ENCODE peak calls at places on chromosomes 3 and 15, in four cellular contexts. K is WTC11, A is K562, T is HepG2. B is an unnamed sample.

GRCh38 chr3:126293370-126294082 is 63.7 kb downstream of the KLF15 start:
- DNase-seq in K (no peak), A (no peak), T (peak), B (no peak)

GRCh38 chr15:44716983-44717602 is 5.8 kb downstream of the B2M start:
- DNase-seq in K (no peak), A (no peak), T (no peak), B (no peak)

GRCh38 chr3:35537265-35537664 is 102.1 kb upstream of the ARPP21 start:
- DNase-seq in K (no peak), A (no peak), T (no peak), B (peak)

GRCh38 chr3:27533718-27534578 is 49.8 kb upstream of the SLC4A7 start:
- DNase-seq in K (peak), A (no peak), T (peak), B (peak)

GRCh38 chr3:71504250-71505036 is 79.1 kb downstream of the FOXP1 start:
- DNase-seq in K (no peak), A (peak), T (no peak), B (peak)

GRCh38 chr3:36714343-36714742 is 50.0 kb downstream of the DCLK3 start:
- DNase-seq in K (no peak), A (no peak), T (no peak), B (no peak)

GRCh38 chr15:100572362-100572983 is 29.5 kb downstream of the LINS1 start:
- DNase-seq in K (no peak), A (no peak), T (no peak), B (no peak)

GRCh38 chr3:178117641-178118040 is 418.6 kb upstream of the KCNMB2 start:
- DNase-seq in K (no peak), A (no peak), T (no peak), B (no peak)

GRCh38 chr3:89699771-89700170 is 592.4 kb downstream of the EPHA3 start:
- DNase-seq in K (no peak), A (no peak), T (no peak), B (no peak)

GRCh38 chr3:168581718-168582332 is 486.1 kb upstream of the GOLIM4 start:
- DNase-seq in K (no peak), A (no peak), T (no peak), B (no peak)

GRCh38 chr3:81302045-81302444 is 459.4 kb downstream of the GBE1 start:
- DNase-seq in K (peak), A (peak), T (peak), B (peak)

GRCh38 chr3:49238274-49239127 is 38.5 kb downstream of the C3orf62 start:
- DNase-seq in K (no peak), A (peak), T (peak), B (no peak)

GRCh38 chr3:110123929-110124328 is 786.6 kb upstream of the DPPA4 start:
- DNase-seq in K (no peak), A (no peak), T (no peak), B (no peak)

GRCh38 chr15:38174691-38175090 is 77.9 kb upstream of the SPRED1 start:
- DNase-seq in K (no peak), A (no peak), T (no peak), B (no peak)

GRCh38 chr3:100761211-100761921 is 52.1 kb downstream of the TFG start:
- DNase-seq in K (peak), A (peak), T (peak), B (no peak)

GRCh38 chr15:43877371-43877770 is 50.6 kb downstream of the WDR76 start:
- DNase-seq in K (no peak), A (no peak), T (peak), B (no peak)

GRCh38 chr3:38834110-38834509 is 18.1 kb upstream of the SCN10A start:
- DNase-seq in K (peak), A (peak), T (peak), B (peak)

GRCh38 chr3:5022187-5022965 is 43.1 kb downstream of the BHLHE40 start:
- DNase-seq in K (no peak), A (no peak), T (peak), B (no peak)

GRCh38 chr3:101833446-101833974 is 15.8 kb upstream of the NFKBIZ start:
- DNase-seq in K (no peak), A (no peak), T (no peak), B (no peak)

GRCh38 chr3:69079269-69080159 is 651 bp downstream of the UBA3 start:
- DNase-seq in K (peak), A (peak), T (peak), B (no peak)

GRCh38 chr3:139325551-139325950 is 18.3 kb upstream of the MRPS22 start:
- DNase-seq in K (no peak), A (no peak), T (no peak), B (no peak)

GRCh38 chr3:150238043-150238802 is 169.9 kb upstream of the TSC22D2 start:
- DNase-seq in K (no peak), A (no peak), T (no peak), B (no peak)

GRCh38 chr3:55169608-55170010 is 241.8 kb upstream of the LRTM1 start:
- DNase-seq in K (no peak), A (no peak), T (no peak), B (peak)

GRCh38 chr3:168049366-168049974 is 46.3 kb downstream of the GOLIM4 start:
- DNase-seq in K (no peak), A (no peak), T (no peak), B (no peak)

GRCh38 chr3:55042591-55042990 is 114.7 kb upstream of the LRTM1 start:
- DNase-seq in K (no peak), A (no peak), T (no peak), B (no peak)

GRCh38 chr15:67495585-67495984 is 25.3 kb upstream of the C15orf61 start:
- DNase-seq in K (no peak), A (no peak), T (no peak), B (no peak)

GRCh38 chr3:151599103-151599672 is 134.5 kb upstream of the AADACL2 start:
- DNase-seq in K (peak), A (peak), T (no peak), B (no peak)

GRCh38 chr3:58742239-58742638 is 75.7 kb upstream of the FAM3D start:
- DNase-seq in K (no peak), A (no peak), T (no peak), B (no peak)

GRCh38 chr3:157077565-157077991 is 82.4 kb downstream of the CCNL1 start:
- DNase-seq in K (no peak), A (no peak), T (peak), B (peak)

GRCh38 chr3:169659096-169659521 is 4.4 kb downstream of the MECOM start:
- DNase-seq in K (peak), A (no peak), T (no peak), B (no peak)

GRCh38 chr3:109718822-109719221 is 381.5 kb upstream of the DPPA4 start:
- DNase-seq in K (no peak), A (no peak), T (no peak), B (no peak)

GRCh38 chr15:67358812-67359211 is 104.2 kb downstream of the IQCH start:
- DNase-seq in K (no peak), A (no peak), T (peak), B (no peak)

GRCh38 chr3:193016437-193016887 is 98.8 kb upstream of the MB21D2 start:
- DNase-seq in K (peak), A (no peak), T (no peak), B (no peak)

GRCh38 chr3:156750191-156750873 is 75.8 kb upstream of the LEKR1 start:
- DNase-seq in K (peak), A (no peak), T (no peak), B (no peak)

GRCh38 chr3:186417791-186418190 is 55.8 kb upstream of the DGKG start:
- DNase-seq in K (no peak), A (no peak), T (no peak), B (peak)

GRCh38 chr3:115989927-115990326 is 366.6 kb downstream of the GAP43 start:
- DNase-seq in K (no peak), A (no peak), T (no peak), B (no peak)

GRCh38 chr3:170331143-170331542 is 26.4 kb upstream of the SKIL start:
- DNase-seq in K (no peak), A (no peak), T (peak), B (no peak)

GRCh38 chr3:23938657-23939056 is 6.4 kb upstream of the NR1D2 start:
- DNase-seq in K (no peak), A (no peak), T (no peak), B (no peak)

GRCh38 chr3:166955549-166955948 is 424.5 kb downstream of the ZBBX start:
- DNase-seq in K (no peak), A (no peak), T (no peak), B (no peak)

GRCh38 chr3:30894521-30895289 is at the start of gene GADL1:
- DNase-seq in K (peak), A (peak), T (no peak), B (peak)
- TF ChIP-seq HMGXB4 in K (no peak), A (no peak), T (no peak), B (no peak)

DNA sequence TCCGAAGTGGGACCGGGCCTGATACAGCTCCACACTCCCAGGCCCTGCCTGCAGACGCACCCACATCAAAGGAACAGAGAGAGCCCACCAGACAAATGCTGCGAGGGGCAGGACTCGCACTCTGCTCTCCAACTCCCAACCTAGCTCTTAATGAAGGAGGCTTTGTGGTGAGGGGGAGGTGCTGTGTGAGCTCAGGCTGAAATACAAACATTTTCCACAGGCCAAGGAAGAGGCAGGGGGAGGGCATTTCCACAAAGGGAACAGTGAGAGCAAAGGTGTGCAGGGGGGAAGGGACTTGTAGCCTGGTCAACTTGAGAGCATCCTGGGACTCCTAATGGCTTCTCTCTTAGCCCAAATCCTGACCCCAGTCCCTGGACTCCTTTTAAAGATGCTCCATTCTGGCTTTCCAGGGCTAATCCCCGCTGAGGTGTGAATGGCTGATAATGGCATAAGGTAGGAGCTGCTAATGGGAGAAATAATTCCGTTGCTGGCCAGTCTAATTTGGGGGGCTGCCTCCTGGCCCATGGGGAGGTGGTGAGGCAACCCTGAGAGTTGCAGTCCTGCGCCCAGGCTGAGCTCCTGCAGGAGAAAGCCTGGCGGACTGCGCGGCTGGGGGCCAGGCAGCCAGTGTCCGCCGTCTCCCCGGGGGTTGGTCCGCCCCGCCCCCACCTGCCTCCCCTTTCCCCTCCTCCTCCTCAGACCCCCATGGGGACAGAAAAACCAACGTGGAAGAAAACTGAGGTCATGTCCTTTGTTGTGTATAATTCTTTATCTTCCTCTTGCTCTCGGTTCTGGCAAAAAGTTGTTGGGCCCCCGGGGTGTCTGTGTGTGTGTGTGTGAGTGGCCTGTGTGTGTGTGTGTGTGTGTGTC is 9.5 kb downstream of the LINGO1 start:
- DNase-seq in K (peak), A (peak), T (peak), B (no peak)
- TF ChIP-seq MAX in K (no peak), A (no peak), T (no peak), B (no peak)

GRCh38 chr3:122776675-122777074 is 17.0 kb downstream of the HSPBAP1 start:
- DNase-seq in K (no peak), A (no peak), T (no peak), B (no peak)

GRCh38 chr3:122773856-122774535 is 19.6 kb downstream of the HSPBAP1 start:
- DNase-seq in K (no peak), A (no peak), T (no peak), B (no peak)

GRCh38 chr3:122777077-122777476 is 16.6 kb downstream of the HSPBAP1 start:
- DNase-seq in K (no peak), A (no peak), T (no peak), B (no peak)

GRCh38 chr3:122774564-122774963 is 19.1 kb downstream of the HSPBAP1 start:
- DNase-seq in K (no peak), A (no peak), T (no peak), B (no peak)

GRCh38 chr3:122772827-122773226 is 20.8 kb downstream of the HSPBAP1 start:
- DNase-seq in K (no peak), A (no peak), T (no peak), B (no peak)
- TF ChIP-seq HMGXB4 in K (no peak), A (no peak), T (no peak), B (no peak)

DNA sequence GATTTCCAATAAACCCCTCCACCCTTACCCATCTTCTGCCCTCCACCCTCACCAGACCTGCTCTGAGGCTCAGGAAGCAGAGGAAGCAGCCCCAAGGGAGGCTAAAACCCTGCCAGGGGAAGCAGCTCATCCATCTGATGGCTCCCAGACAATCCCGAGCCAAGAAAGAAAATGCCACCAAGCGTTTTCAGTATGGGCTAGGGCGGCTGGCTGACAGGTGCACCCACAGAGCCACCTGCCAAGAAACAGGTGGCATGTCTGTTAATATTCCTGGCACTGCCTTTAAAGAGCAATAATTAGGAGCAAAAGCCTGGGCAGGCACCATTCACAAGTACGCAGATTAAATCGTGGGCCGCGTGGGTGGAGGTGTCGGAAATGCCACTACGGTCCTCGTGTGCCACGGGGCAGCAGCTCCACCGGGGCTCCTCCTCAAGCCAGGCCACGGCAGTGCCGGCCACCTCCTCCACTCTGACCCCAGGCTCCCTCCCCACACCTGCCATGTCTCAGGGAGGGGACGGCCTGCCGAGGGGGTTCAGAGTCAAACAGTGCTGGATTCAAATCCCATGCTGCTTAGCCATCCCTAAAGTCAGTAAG is 23.9 kb upstream of the GRIP2 start:
- DNase-seq in K (no peak), A (no peak), T (no peak), B (no peak)
- TF ChIP-seq MAX in K (no peak), A (no peak), T (no peak), B (no peak)

GRCh38 chr15:29593629-29594028 is 228.6 kb downstream of the TJP1 start:
- DNase-seq in K (no peak), A (no peak), T (no peak), B (no peak)

GRCh38 chr15:29601811-29602210 is 220.5 kb downstream of the TJP1 start:
- DNase-seq in K (no peak), A (no peak), T (no peak), B (no peak)

GRCh38 chr15:29600262-29600661 is 222.0 kb downstream of the TJP1 start:
- DNase-seq in K (no peak), A (no peak), T (no peak), B (no peak)

GRCh38 chr15:29593086-29593485 is 229.2 kb downstream of the TJP1 start:
- DNase-seq in K (no peak), A (no peak), T (no peak), B (no peak)

DNA sequence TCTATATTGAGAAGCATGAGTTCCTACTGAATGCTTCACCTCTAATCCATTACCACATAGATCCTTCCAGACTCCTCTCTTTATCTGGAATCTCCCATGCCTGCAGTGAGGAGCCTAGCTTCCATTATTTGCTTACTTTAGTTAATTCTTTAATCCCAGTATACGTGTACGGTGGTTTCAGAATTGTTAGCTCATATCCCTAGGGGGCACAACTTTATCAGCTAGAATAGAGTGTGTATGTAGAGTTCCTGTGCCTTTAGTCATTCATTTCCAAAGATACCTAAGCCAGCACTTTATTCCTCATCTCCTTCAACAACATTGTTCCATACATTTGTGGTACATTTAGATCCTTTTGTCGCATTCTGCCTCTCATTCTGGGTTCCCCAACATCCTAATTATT is 226.0 kb downstream of the TJP1 start:
- DNase-seq in K (no peak), A (no peak), T (no peak), B (no peak)
- TF ChIP-seq HMGXB4 in K (no peak), A (no peak), T (no peak), B (no peak)

GRCh38 chr3:68057637-68058320 is 403.4 kb upstream of the SUCLG2 start:
- DNase-seq in K (no peak), A (no peak), T (no peak), B (no peak)

GRCh38 chr3:68059628-68060027 is 405.2 kb upstream of the SUCLG2 start:
- DNase-seq in K (no peak), A (no peak), T (no peak), B (no peak)

GRCh38 chr3:68055238-68055637 is 400.8 kb upstream of the SUCLG2 start:
- DNase-seq in K (no peak), A (no peak), T (no peak), B (no peak)

DNA sequence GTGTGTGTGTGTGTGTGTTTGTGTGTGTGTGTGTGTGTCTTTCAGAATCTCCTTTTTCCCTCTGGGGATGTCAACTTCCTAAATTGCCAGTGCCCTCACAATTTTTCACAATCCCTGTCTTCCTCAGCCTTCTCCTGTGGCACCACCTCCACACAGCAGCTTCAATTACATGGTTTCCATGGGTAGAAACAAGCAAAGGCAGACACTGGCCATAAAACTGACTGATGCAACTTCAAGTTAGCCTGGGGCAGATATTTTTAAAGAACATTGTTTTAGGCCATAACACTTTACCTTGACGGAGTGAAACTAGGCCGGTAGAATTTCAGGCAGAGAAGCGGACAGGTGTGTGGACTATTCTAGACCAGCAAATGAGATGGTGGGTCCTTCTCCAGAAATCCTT is 405.8 kb upstream of the SUCLG2 start:
- DNase-seq in K (no peak), A (no peak), T (no peak), B (no peak)
- TF ChIP-seq MAX in K (no peak), A (no peak), T (no peak), B (no peak)

GRCh38 chr15:98967916-98968315 is 39.7 kb downstream of the PGPEP1L start:
- DNase-seq in K (no peak), A (no peak), T (no peak), B (no peak)

GRCh38 chr15:98967096-98967495 is 40.5 kb downstream of the PGPEP1L start:
- DNase-seq in K (no peak), A (no peak), T (no peak), B (no peak)

GRCh38 chr15:98970799-98971198 is 36.8 kb downstream of the PGPEP1L start:
- DNase-seq in K (no peak), A (no peak), T (no peak), B (no peak)

GRCh38 chr15:98969126-98969735 is 38.4 kb downstream of the PGPEP1L start:
- DNase-seq in K (no peak), A (no peak), T (no peak), B (no peak)

GRCh38 chr15:98968576-98968975 is 39.0 kb downstream of the PGPEP1L start:
- DNase-seq in K (no peak), A (no peak), T (no peak), B (peak)
- TF ChIP-seq HMGXB4 in K (no peak), A (no peak), T (no peak), B (no peak)

GRCh38 chr3:42130329-42131070 is 39.3 kb downstream of the TRAK1 start:
- DNase-seq in K (no peak), A (no peak), T (peak), B (peak)
- TF ChIP-seq MAX in K (no peak), A (no peak), T (no peak), B (no peak)

B was measured in A549.